ENCODE peak calls at places on chromosomes 13 and 19, in nine cellular contexts. L is AG04450, Y is H1, F is bronchial epithelial cell, J is esophagus squamous epithelium, H is cardiac muscle cell, G is fibroblast of lung, T is uterus, K is dorsolateral prefrontal cortex. E is an unnamed sample.
A peak's percentile ranks its signal among the peaks of the same experiment; 100 is the strongest.

GRCh38 chr13:107807306-107808073 is 407.8 kb downstream of the LIG4 start:
- DNase-seq in G (no peak), Y (no peak), H (no peak), L (no peak), F (no peak), J (no peak), K (no peak), T (no peak), E (no peak)

GRCh38 chr19:48681127-48681470 is 8.3 kb upstream of the NTN5 start:
- DNase-seq in Y (no peak), G (peak; percentile 85), H (no peak), J (no peak), T (no peak), K (peak; percentile 47), F (no peak), L (peak; percentile 83), E (no peak)

GRCh38 chr13:38590796-38591507 is 95.9 kb upstream of the FREM2 start:
- DNase-seq in T (no peak), Y (no peak), H (peak; percentile 35), F (peak; percentile 58), K (no peak), J (no peak), L (no peak), G (no peak), E (no peak)

GRCh38 chr19:53455828-53456227 is 11.7 kb upstream of the ZNF813 start:
- DNase-seq in J (no peak), G (no peak), Y (no peak), T (no peak), L (no peak), H (no peak), F (no peak), K (no peak), E (no peak)

GRCh38 chr13:24910502-24911134 is 146.6 kb downstream of the RNF17 start:
- DNase-seq in K (no peak), J (no peak), Y (no peak), F (no peak), T (no peak), G (peak; percentile 46), L (no peak), H (no peak), E (no peak)

GRCh38 chr19:1652471-1653299 is at the start of gene TCF3:
- DNase-seq in K (peak; percentile 98), L (peak; percentile 99), G (peak; percentile 100), Y (peak; percentile 98), F (peak; percentile 89), H (peak; percentile 99), J (peak; percentile 88), T (peak; percentile 99), E (peak; percentile 87)

GRCh38 chr19:11130824-11131455 is 24.6 kb downstream of the SPC24 start:
- DNase-seq in J (no peak), L (peak; percentile 45), T (peak; percentile 88), Y (peak; percentile 91), F (no peak), G (peak; percentile 79), K (peak; percentile 73), H (peak; percentile 79), E (no peak)

GRCh38 chr13:108361769-108362168 is 92.3 kb downstream of the TNFSF13B start:
- DNase-seq in L (no peak), F (no peak), G (no peak), K (no peak), H (no peak), J (no peak), T (no peak), Y (no peak), E (no peak)

GRCh38 chr13:111955412-111955769 is 111.6 kb upstream of the SOX1 start:
- DNase-seq in K (no peak), J (no peak), G (no peak), L (no peak), T (no peak), F (no peak), H (no peak), Y (peak; percentile 41), E (no peak)

GRCh38 chr13:113970810-113971470 is 2.9 kb downstream of the C13orf46 start:
- DNase-seq in Y (no peak), L (peak; percentile 10), F (peak; percentile 89), T (peak; percentile 47), K (no peak), H (no peak), G (peak; percentile 55), J (no peak), E (no peak)

GRCh38 chr19:42366676-42367075 is 23.4 kb downstream of the CNFN start:
- DNase-seq in Y (no peak), F (no peak), T (no peak), K (no peak), L (no peak), G (no peak), H (peak; percentile 78), J (no peak), E (no peak)

GRCh38 chr13:98761126-98761978 is 8.9 kb upstream of the SLC15A1 start:
- DNase-seq in J (no peak), T (no peak), L (peak; percentile 48), H (no peak), K (no peak), G (peak; percentile 85), Y (no peak), F (peak; percentile 71), E (no peak)

GRCh38 chr19:48113190-48113917 is 2.7 kb upstream of the PLA2G4C start:
- DNase-seq in T (no peak), H (no peak), Y (no peak), L (no peak), J (no peak), K (no peak), F (peak; percentile 28), G (no peak), E (no peak)

GRCh38 chr19:48329167-48329891 is 4.0 kb downstream of the EMP3 start:
- DNase-seq in G (peak; percentile 47), T (no peak), F (peak; percentile 68), Y (no peak), J (no peak), L (no peak), H (no peak), K (no peak), E (no peak)

GRCh38 chr19:4360641-4361151 is 17.3 kb downstream of the MPND start:
- DNase-seq in Y (no peak), K (no peak), L (no peak), H (no peak), F (no peak), T (no peak), G (peak; percentile 63), J (no peak), E (no peak)

GRCh38 chr19:2782936-2783780 is at the start of gene SGTA:
- DNase-seq in L (peak; percentile 98), K (peak; percentile 99), T (peak; percentile 99), F (peak; percentile 96), J (peak; percentile 87), H (peak; percentile 99), G (peak; percentile 99), Y (peak; percentile 95), E (peak; percentile 93)

GRCh38 chr19:2782357-2782935 is 627 bp downstream of the SGTA start:
- DNase-seq in G (no peak), T (no peak), L (no peak), J (no peak), Y (no peak), F (no peak), K (no peak), H (no peak), E (no peak)

GRCh38 chr19:2787115-2787514 is 1.8 kb downstream of the THOP1 start:
- DNase-seq in J (no peak), F (no peak), G (no peak), T (no peak), Y (no peak), K (no peak), L (no peak), H (no peak), E (no peak)

GRCh38 chr19:2785244-2786000 is at the start of gene THOP1:
- DNase-seq in Y (peak; percentile 97), K (peak; percentile 99), G (peak; percentile 98), F (peak; percentile 93), L (peak; percentile 96), J (peak; percentile 90), T (peak; percentile 98), H (peak; percentile 100), E (peak; percentile 84)

DNA sequence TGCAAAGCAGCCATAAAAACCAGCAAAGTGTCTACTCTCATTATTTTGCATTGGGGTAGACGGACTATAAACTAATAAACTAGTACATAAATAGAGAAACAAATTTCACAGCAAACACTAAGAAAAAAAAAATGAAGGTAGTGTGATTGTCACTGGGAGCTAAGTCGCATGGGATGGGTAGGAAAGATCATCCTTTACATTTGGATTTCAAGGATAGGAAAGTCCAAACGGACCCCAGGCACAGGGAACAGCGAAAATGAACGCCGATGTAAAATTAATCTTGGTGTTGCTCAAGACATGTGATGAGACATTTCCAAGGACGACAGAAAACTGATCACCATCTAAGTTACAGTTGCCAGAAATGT is 690 bp upstream of the SGTA start:
- DNase-seq in G (no peak), J (no peak), L (no peak), K (no peak), H (no peak), T (no peak), Y (no peak), F (no peak), E (no peak)
- H3K4me3 ChIP-seq in G (no peak overlapping the region), J (peak overlapping the region; percentile 76), L (peak overlapping the region; percentile 40), K (peak overlapping the region; percentile 94), H (no peak overlapping the region), T (peak overlapping the region; percentile 94), Y (peak overlapping the region; percentile 88), F (peak overlapping the region; percentile 24), E (peak overlapping the region; percentile 13)

GRCh38 chr19:49862411-49863253 is 4.7 kb downstream of the PNKP start:
- DNase-seq in T (peak; percentile 18), F (no peak), G (no peak), L (no peak), Y (peak; percentile 94), J (no peak), H (peak; percentile 60), K (no peak), E (no peak)
- TF ChIP-seq CTCF in T (no peak), F (no peak), G (peak; percentile 11), L (peak; percentile 36), Y (peak; percentile 65), J (no peak), H (peak; percentile 35), K (no peak), E (peak; percentile 39)

GRCh38 chr19:15475169-15475568 is 4.1 kb downstream of the PGLYRP2 start:
- DNase-seq in L (no peak), G (no peak), J (no peak), T (no peak), H (no peak), Y (no peak), F (no peak), K (no peak), E (no peak)
- H3K27me3 ChIP-seq in L (peaks cover 2% of the 10 kb centered on the region), G (no peaks in the 10 kb centered on the region), J (no peaks in the 10 kb centered on the region), T (no peaks in the 10 kb centered on the region), H (peaks cover 7% of the 10 kb centered on the region), Y (peaks cover 4% of the 10 kb centered on the region), F (no peaks in the 10 kb centered on the region), K (no peaks in the 10 kb centered on the region), E (no peaks in the 10 kb centered on the region)

GRCh38 chr19:13835791-13836723 is 40.8 kb downstream of the ZSWIM4 start:
- DNase-seq in H (no peak), K (no peak), T (no peak), F (no peak), Y (no peak), J (no peak), G (no peak), L (no peak), E (no peak)
- H3K4me3 ChIP-seq in H (no peak overlapping the region), K (no peak overlapping the region), T (no peak overlapping the region), F (no peak overlapping the region), Y (no peak overlapping the region), J (peak overlapping the region; percentile 41), G (no peak overlapping the region), L (no peak overlapping the region), E (no peak overlapping the region)